ENCODE peak calls at places on chromosomes 3 and 15, in four cellular contexts. F is GM23338; C is CD8-positive, alpha-beta memory T cell; I is heart left ventricle. X is an unnamed sample.

GRCh38 chr15:75451202-75451673 is 252 bp downstream of the SIN3A start:
- DNase-seq in F (no peak), C (no peak), I (no peak), X (no peak)

GRCh38 chr3:127734754-127735473 is 62.2 kb downstream of the ABTB1 start:
- DNase-seq in F (no peak), C (no peak), I (peak), X (no peak)

GRCh38 chr15:90101130-90101968 is 919 bp downstream of the IDH2 start:
- DNase-seq in F (peak), C (peak), I (peak), X (no peak)

GRCh38 chr3:71226565-71227281 is 356.8 kb downstream of the FOXP1 start:
- DNase-seq in F (no peak), C (peak), I (peak), X (no peak)

GRCh38 chr15:26889298-26889898 is 22.5 kb downstream of the GABRA5 start:
- DNase-seq in F (peak), C (no peak), I (no peak), X (no peak)

GRCh38 chr3:128849776-128850542 is 29.5 kb upstream of the ACAD9 start:
- DNase-seq in F (peak), C (no peak), I (no peak), X (no peak)

GRCh38 chr15:70281811-70282307 is 184.1 kb upstream of the TLE3 start:
- DNase-seq in F (no peak), C (no peak), I (no peak), X (no peak)

GRCh38 chr3:125353128-125353527 is 22.0 kb downstream of the ZNF148 start:
- DNase-seq in F (no peak), C (no peak), I (no peak), X (no peak)

GRCh38 chr3:63343674-63344073 is 65.6 kb downstream of the SYNPR start:
- DNase-seq in F (peak), C (no peak), I (peak), X (peak)

GRCh38 chr3:184717608-184717995 is 5.7 kb upstream of the MAGEF1 start:
- DNase-seq in F (no peak), C (no peak), I (no peak), X (peak)

GRCh38 chr3:104523136-104523535 is 843.6 kb upstream of the ALCAM start:
- DNase-seq in F (no peak), C (no peak), I (no peak), X (no peak)

GRCh38 chr3:104519068-104519467 is 847.6 kb upstream of the ALCAM start:
- DNase-seq in F (peak), C (no peak), I (no peak), X (no peak)

GRCh38 chr3:104519968-104520655 is 846.6 kb upstream of the ALCAM start:
- DNase-seq in F (peak), C (no peak), I (no peak), X (no peak)

GRCh38 chr3:104521606-104522336 is 844.9 kb upstream of the ALCAM start:
- DNase-seq in F (no peak), C (no peak), I (no peak), X (no peak)

GRCh38 chr3:104519468-104519867 is 847.2 kb upstream of the ALCAM start:
- DNase-seq in F (peak), C (no peak), I (no peak), X (no peak)
- H3K4me3 ChIP-seq in F (peak), C (no peak), I (no peak), X (no peak)

GRCh38 chr3:49173792-49174170 is 2.4 kb downstream of the KLHDC8B start:
- DNase-seq in F (no peak), C (no peak), I (peak), X (no peak)

GRCh38 chr3:49171119-49171774 is at the start of gene KLHDC8B:
- DNase-seq in F (peak), C (peak), I (peak), X (peak)

GRCh38 chr3:49171775-49172500 is 540 bp downstream of the KLHDC8B start:
- DNase-seq in F (no peak), C (no peak), I (no peak), X (peak)

GRCh38 chr3:49173116-49173791 is 1.9 kb downstream of the KLHDC8B start:
- DNase-seq in F (peak), C (no peak), I (peak), X (peak)

GRCh38 chr3:49172616-49173041 is 1.2 kb downstream of the KLHDC8B start:
- DNase-seq in F (no peak), C (no peak), I (no peak), X (no peak)
- H3K4me3 ChIP-seq in F (no peak), C (no peak), I (peak), X (peak)

GRCh38 chr15:50231761-50232160 is 33.8 kb downstream of the HDC start:
- DNase-seq in F (no peak), C (no peak), I (no peak), X (no peak)

GRCh38 chr15:50234764-50235163 is 30.8 kb downstream of the HDC start:
- DNase-seq in F (no peak), C (no peak), I (no peak), X (no peak)

GRCh38 chr15:50235794-50236193 is 29.7 kb downstream of the HDC start:
- DNase-seq in F (no peak), C (no peak), I (no peak), X (no peak)

GRCh38 chr15:50233192-50233736 is 32.3 kb downstream of the HDC start:
- DNase-seq in F (no peak), C (no peak), I (no peak), X (no peak)

DNA sequence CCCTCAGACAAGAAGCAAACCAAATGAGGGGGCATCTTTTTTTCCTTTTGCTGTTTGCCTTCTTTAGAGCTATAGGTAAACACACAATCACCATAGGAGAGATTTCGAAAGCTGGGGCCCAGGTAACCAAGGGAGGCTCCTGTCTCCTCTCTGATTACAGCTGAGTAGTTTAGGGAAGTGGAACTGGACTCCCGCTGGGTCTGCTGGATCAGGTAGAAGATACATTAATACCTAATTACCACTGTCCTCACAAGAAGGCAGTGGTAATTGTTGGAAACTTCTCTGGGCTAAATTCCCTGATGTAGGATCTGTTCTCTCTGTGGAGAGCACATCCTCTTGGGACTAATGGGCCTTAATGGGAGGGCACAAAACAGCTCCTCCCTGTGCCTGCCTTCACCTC is 32.7 kb downstream of the HDC start:
- DNase-seq in F (no peak), C (no peak), I (no peak), X (no peak)
- H3K4me3 ChIP-seq in F (no peak), C (no peak), I (no peak), X (no peak)

GRCh38 chr3:194142156-194142910 is 6.4 kb downstream of the HES1 start:
- DNase-seq in F (no peak), C (no peak), I (no peak), X (peak)
- H3K4me3 ChIP-seq in F (peak), C (no peak), I (peak), X (no peak)

DNA sequence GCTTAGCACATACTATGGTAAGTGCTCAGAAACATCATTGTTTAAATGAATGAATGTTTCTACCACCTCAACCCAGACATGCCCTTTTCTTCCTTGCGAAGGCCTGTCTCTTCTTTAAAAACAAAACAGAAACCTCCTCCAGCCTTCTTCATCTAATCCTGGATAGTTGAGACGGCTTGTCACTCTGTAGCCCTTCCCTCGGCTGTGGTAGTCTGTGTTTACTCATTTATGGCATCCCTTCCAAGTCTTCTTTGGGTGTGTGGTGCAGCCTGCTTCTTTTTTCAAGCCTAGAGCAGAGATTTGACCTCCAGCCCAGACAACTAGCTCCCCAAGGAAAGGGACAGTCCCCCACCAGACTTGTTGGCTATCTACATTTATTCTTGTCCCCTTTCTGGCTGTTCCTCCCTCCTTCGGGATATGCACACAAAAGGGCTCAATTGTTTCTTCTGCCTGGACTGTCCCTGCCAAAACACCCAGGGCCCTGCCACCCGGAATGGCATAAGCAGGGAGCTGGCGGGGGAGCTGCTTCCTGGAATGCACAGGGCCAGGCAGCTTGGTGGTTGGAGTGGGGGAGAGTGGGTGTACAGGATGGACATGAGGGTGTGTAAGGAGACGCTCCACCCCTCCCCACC is 67.8 kb downstream of the ITGA11 start:
- DNase-seq in F (no peak), C (no peak), I (peak), X (peak)
- H3K4me3 ChIP-seq in F (no peak), C (no peak), I (no peak), X (peak)